ENCODE peak calls at places on chromosomes 12 and 14, in four cellular contexts. L, P, B and K are unnamed samples.

GRCh38 chr12:76719171-76719631 is 44.7 kb upstream of the ZDHHC17 start:
- DNase-seq in P (no peak), B (no peak), L (no peak), K (no peak)

GRCh38 chr14:104998801-104999200 is 13.2 kb downstream of the CLBA1 start:
- DNase-seq in P (no peak), L (no peak), B (no peak), K (no peak)

GRCh38 chr12:96401061-96401871 is 1.0 kb upstream of the CDK17 start:
- DNase-seq in B (peak), P (peak), L (peak), K (peak)

GRCh38 chr12:59668678-59669077 is 72.8 kb downstream of the SLC16A7 start:
- DNase-seq in L (no peak), P (no peak), B (no peak), K (no peak)

GRCh38 chr14:100135784-100136183 is 23.7 kb downstream of the DEGS2 start:
- DNase-seq in P (no peak), B (no peak), L (no peak), K (no peak)

GRCh38 chr12:102119674-102120563 is at the start of the genes NUP37 and PARPBP:
- DNase-seq in P (peak), B (peak), L (peak), K (peak)

GRCh38 chr14:89391123-89391522 is 25.9 kb downstream of the FOXN3 start:
- DNase-seq in L (no peak), B (peak), P (no peak), K (no peak)

GRCh38 chr14:105092124-105092911 is 27.1 kb upstream of the GPR132 start:
- DNase-seq in P (no peak), B (no peak), L (no peak), K (peak)

GRCh38 chr12:26030371-26030770 is 71.9 kb downstream of the RASSF8 start:
- DNase-seq in L (no peak), B (no peak), P (no peak), K (no peak)

GRCh38 chr14:72401632-72402428 is 469.6 kb downstream of the RGS6 start:
- DNase-seq in P (no peak), L (no peak), B (no peak), K (no peak)

GRCh38 chr12:109744991-109745942 is 31.6 kb downstream of the FAM222A start:
- DNase-seq in B (no peak), L (no peak), P (no peak), K (no peak)

GRCh38 chr14:60922050-60922449 is 58.8 kb downstream of the TRMT5 start:
- DNase-seq in L (no peak), P (no peak), B (no peak), K (no peak)

GRCh38 chr12:116164976-116165425 is 112.5 kb downstream of the MED13L start:
- DNase-seq in P (no peak), B (no peak), L (no peak), K (no peak)

GRCh38 chr14:64303471-64303917 is 9.3 kb upstream of the ESR2 start:
- DNase-seq in B (peak), P (peak), L (peak), K (peak)

GRCh38 chr12:93302331-93303229 is 75.1 kb upstream of the NUDT4 start:
- DNase-seq in P (no peak), L (peak), B (no peak), K (no peak)

GRCh38 chr14:74804219-74804825 is 41.2 kb downstream of the YLPM1 start:
- DNase-seq in L (peak), B (peak), P (no peak), K (peak)

GRCh38 chr12:18632848-18633247 is 105.0 kb downstream of the PLCZ1 start:
- DNase-seq in B (no peak), L (no peak), P (no peak), K (no peak)

GRCh38 chr12:12406762-12407161 is 49.9 kb downstream of the BORCS5 start:
- DNase-seq in P (no peak), B (no peak), L (no peak), K (no peak)

GRCh38 chr12:14239350-14239934 is 126.0 kb upstream of the ATF7IP start:
- DNase-seq in B (peak), P (peak), L (no peak), K (no peak)

GRCh38 chr12:117842630-117843029 is 126.2 kb downstream of the KSR2 start:
- DNase-seq in P (no peak), L (no peak), B (no peak), K (no peak)

GRCh38 chr14:23520899-23521521 is 30.6 kb downstream of the ZFHX2 start:
- DNase-seq in P (no peak), B (no peak), L (no peak), K (no peak)

GRCh38 chr12:76720068-76720467 is 43.8 kb upstream of the ZDHHC17 start:
- DNase-seq in P (no peak), B (no peak), L (no peak), K (peak)

GRCh38 chr14:99512110-99512449 is 30.9 kb downstream of the CCNK start:
- DNase-seq in P (no peak), B (no peak), L (no peak), K (no peak)

GRCh38 chr12:67457799-67458680 is 188.9 kb downstream of the CAND1 start:
- DNase-seq in L (no peak), B (no peak), P (no peak), K (no peak)

GRCh38 chr12:42284876-42285275 is 41.0 kb downstream of the ZCRB1 start:
- DNase-seq in B (no peak), L (no peak), P (no peak), K (no peak)

GRCh38 chr12:110647669-110648068 is 33.7 kb downstream of the TCTN1 start:
- DNase-seq in P (no peak), L (no peak), B (no peak), K (no peak)

GRCh38 chr12:117507547-117507946 is 146.1 kb upstream of the NOS1 start:
- DNase-seq in L (no peak), B (no peak), P (no peak), K (no peak)

GRCh38 chr12:55966408-55967281 is at the start of gene CDK2:
- DNase-seq in B (peak), L (peak), P (peak), K (peak)

GRCh38 chr12:126588586-126589249 is 1523.5 kb downstream of the AACS start:
- DNase-seq in L (no peak), B (no peak), P (no peak), K (no peak)

GRCh38 chr12:22250762-22251161 is 83.7 kb downstream of the ST8SIA1 start:
- DNase-seq in L (no peak), B (no peak), P (no peak), K (no peak)

GRCh38 chr12:75322464-75322863 is 7.7 kb downstream of the CAPS2 start:
- DNase-seq in L (no peak), B (no peak), P (no peak), K (no peak)

GRCh38 chr14:101900253-101900652 is 64.1 kb upstream of the DYNC1H1 start:
- DNase-seq in B (no peak), L (no peak), P (no peak), K (no peak)

GRCh38 chr12:132322206-132323132 is 6.9 kb downstream of the GALNT9 start:
- DNase-seq in B (no peak), P (no peak), L (no peak), K (no peak)

GRCh38 chr12:112182499-112182898 is 57.1 kb downstream of the TRAFD1 start:
- DNase-seq in L (no peak), B (no peak), P (no peak), K (no peak)

GRCh38 chr12:45216297-45216982 is 545 bp downstream of the ANO6 start:
- DNase-seq in L (peak), P (no peak), B (peak), K (peak)
- TF ChIP-seq RFX5 in L (no peak), P (no peak), B (no peak), K (no peak)

GRCh38 chr14:67228325-67228984 is 12.8 kb upstream of the PALS1 start:
- DNase-seq in P (no peak), L (no peak), B (no peak), K (no peak)
- TF ChIP-seq JUNB in P (no peak), L (no peak), B (no peak), K (no peak)

DNA sequence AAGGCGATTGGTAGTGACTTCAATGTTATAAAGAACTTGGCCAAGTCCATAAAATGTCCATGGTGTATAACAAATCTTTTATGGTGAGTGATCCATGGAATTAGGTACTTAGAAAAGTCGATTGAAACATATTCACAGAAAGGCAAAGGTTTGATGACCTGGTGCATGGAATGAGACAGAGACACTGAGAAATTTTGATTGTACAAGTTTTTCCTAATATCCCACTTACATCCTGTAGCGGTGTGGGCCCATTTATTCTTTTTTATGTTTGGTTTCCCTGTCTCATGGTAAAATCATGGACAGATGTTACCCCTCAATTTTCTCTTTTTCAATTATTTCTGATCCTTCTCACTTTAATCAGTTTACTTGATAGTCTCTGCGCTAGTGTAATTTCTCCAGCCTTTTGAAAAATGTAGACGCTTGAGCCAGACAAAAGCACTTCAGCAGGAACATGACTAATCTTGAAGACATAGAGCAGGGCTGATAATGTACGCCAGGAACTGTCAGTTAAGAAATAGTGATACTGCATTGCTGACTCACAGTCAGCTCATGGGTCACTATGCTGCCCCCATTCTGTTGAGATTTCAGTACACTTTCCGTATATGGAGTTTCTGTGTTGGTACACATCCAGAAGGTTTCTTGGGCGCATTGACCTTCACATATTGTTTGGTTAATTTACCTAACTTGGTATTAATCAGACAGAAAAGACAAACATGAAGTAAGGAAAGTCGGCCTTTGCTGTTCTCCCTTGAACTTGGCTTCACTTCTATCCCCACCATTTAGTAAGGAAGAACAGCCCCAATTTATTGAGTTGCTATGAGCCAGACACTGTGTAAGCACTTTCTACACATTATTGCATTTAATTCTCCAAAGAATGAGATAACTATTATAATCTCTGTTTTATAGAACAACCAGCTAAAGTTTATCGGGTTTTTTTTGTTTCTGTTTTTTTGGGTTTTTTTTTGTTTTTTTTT is 841.7 kb downstream of the DIO2 start:
- DNase-seq in L (no peak), P (no peak), B (no peak), K (peak)
- TF ChIP-seq RFX5 in L (no peak), P (no peak), B (no peak), K (no peak)

DNA sequence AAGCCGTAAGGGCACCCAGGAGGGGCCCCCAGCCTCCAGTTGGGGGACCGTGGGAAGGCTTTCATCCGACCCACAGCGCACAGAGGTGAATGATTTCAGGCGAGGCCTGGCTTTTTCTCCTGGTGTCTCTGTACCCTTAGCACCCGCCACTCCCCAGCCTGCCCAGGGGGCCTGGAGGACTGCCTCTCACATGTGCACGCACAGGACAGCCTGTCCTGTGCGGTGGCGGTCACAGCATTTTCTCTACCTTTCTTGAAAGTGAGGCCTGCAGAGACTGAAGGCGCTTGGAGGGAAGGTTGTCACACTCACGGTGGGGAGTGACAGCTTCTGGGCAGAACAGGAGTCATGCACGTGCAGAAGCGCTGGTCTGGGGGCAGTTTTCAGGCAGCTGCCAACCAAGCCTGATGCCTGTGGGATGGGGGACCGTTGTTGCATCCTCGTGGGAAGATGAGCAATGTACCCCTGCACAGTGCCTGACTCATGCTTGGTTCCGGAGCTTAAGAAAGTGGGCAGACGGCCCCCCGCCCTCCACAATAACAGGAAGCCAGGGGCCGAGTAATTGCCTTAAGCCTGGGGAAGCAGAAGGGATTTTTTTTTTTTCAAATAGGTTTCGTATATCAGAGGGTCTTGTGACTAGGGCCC is 148.1 kb downstream of the TSPAN9 start:
- DNase-seq in P (no peak), B (no peak), L (no peak), K (no peak)
- TF ChIP-seq JUNB in P (no peak), B (no peak), L (no peak), K (no peak)

DNA sequence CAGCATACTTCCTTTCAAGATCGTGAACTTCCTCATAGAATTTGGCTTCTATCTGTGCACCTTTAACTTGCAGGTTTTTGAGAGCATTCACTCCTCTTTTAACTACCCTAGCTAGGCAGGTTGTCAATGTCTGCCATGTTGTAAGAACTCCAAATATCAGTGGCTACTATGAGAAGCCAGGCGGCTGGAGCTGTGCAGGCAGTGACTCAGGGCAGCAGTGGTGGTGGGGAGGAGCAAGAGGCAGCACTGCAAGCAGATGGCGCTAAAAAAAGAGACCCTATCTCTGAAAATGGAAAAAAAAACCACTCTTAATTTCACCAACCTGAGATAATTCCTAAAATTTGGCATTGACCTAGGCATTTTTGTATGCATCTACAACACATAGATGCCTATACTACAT is 28.5 kb downstream of the YARS2 start:
- DNase-seq in B (no peak), L (no peak), P (no peak), K (peak)
- TF ChIP-seq RFX5 in B (no peak), L (no peak), P (no peak), K (no peak)